ENCODE peak calls at places on chromosomes 13 and 19, in four cellular contexts. One of them, this sample, is unnamed.

GRCh38 chr19:47132522-47132852 is 1.9 kb downstream of the SAE1 start:
- DNase-seq in nucleus accumbens: no peak
- DNase-seq in T-cell: no peak
- DNase-seq in activated naive CD4-positive, alpha-beta T cell treated with anti-CD3 and anti-CD28 coated beads for 36 hours: no peak
- DNase-seq in this sample: no peak

GRCh38 chr13:35549481-35549880 is 73.0 kb upstream of the MAB21L1 start:
- DNase-seq in nucleus accumbens: no peak
- DNase-seq in T-cell: no peak
- DNase-seq in activated naive CD4-positive, alpha-beta T cell treated with anti-CD3 and anti-CD28 coated beads for 36 hours: no peak
- DNase-seq in this sample: no peak

GRCh38 chr13:78679329-78679728 is 20.4 kb upstream of the OBI1 start:
- DNase-seq in nucleus accumbens: no peak
- DNase-seq in T-cell: no peak
- DNase-seq in activated naive CD4-positive, alpha-beta T cell treated with anti-CD3 and anti-CD28 coated beads for 36 hours: no peak
- DNase-seq in this sample: no peak

GRCh38 chr13:80070024-80070703 is 270.8 kb downstream of the SPRY2 start:
- DNase-seq in nucleus accumbens: no peak
- DNase-seq in T-cell: no peak
- DNase-seq in activated naive CD4-positive, alpha-beta T cell treated with anti-CD3 and anti-CD28 coated beads for 36 hours: no peak
- DNase-seq in this sample: peak

GRCh38 chr19:35991731-35992450 is 3.1 kb upstream of the SDHAF1 start:
- DNase-seq in nucleus accumbens: no peak
- DNase-seq in T-cell: no peak
- DNase-seq in activated naive CD4-positive, alpha-beta T cell treated with anti-CD3 and anti-CD28 coated beads for 36 hours: no peak
- DNase-seq in this sample: no peak

GRCh38 chr13:93180376-93180966 is 46.1 kb upstream of the GPC6 start:
- DNase-seq in nucleus accumbens: no peak
- DNase-seq in T-cell: no peak
- DNase-seq in activated naive CD4-positive, alpha-beta T cell treated with anti-CD3 and anti-CD28 coated beads for 36 hours: no peak
- DNase-seq in this sample: no peak

GRCh38 chr19:44603201-44603945 is 10.0 kb upstream of the IGSF23 start:
- DNase-seq in nucleus accumbens: no peak
- DNase-seq in T-cell: no peak
- DNase-seq in activated naive CD4-positive, alpha-beta T cell treated with anti-CD3 and anti-CD28 coated beads for 36 hours: no peak
- DNase-seq in this sample: no peak

GRCh38 chr13:67140006-67140405 is 90.1 kb downstream of the PCDH9 start:
- DNase-seq in nucleus accumbens: no peak
- DNase-seq in T-cell: no peak
- DNase-seq in activated naive CD4-positive, alpha-beta T cell treated with anti-CD3 and anti-CD28 coated beads for 36 hours: no peak
- DNase-seq in this sample: no peak

GRCh38 chr13:20414475-20415287 is 111.0 kb downstream of the CRYL1 start:
- DNase-seq in nucleus accumbens: no peak
- DNase-seq in T-cell: no peak
- DNase-seq in activated naive CD4-positive, alpha-beta T cell treated with anti-CD3 and anti-CD28 coated beads for 36 hours: no peak
- DNase-seq in this sample: peak

GRCh38 chr13:101785858-101786257 is 333.4 kb downstream of the ITGBL1 start:
- DNase-seq in nucleus accumbens: no peak
- DNase-seq in T-cell: no peak
- DNase-seq in activated naive CD4-positive, alpha-beta T cell treated with anti-CD3 and anti-CD28 coated beads for 36 hours: no peak
- DNase-seq in this sample: peak